ENCODE peak calls at places on chromosomes 5 and 9, in eight cellular contexts. One of them, this sample, is unnamed.
A peak's percentile ranks its signal among the peaks of the same experiment; 100 is the strongest.

GRCh38 chr5:111829701-111830100 is 72.7 kb upstream of the NREP start:
- DNase-seq in cardiac muscle cell: peak; percentile 60
- DNase-seq in fibroblast of mammary gland: peak; percentile 94
- DNase-seq in nephron progenitor cell: no peak
- DNase-seq in OCI-LY7: no peak
- DNase-seq in cardiac fibroblast: peak; percentile 67
- DNase-seq in H9: no peak
- DNase-seq in psoas muscle: no peak
- DNase-seq in this sample: no peak

GRCh38 chr5:151319334-151319733 is 15.8 kb upstream of the SLC36A3 start:
- DNase-seq in cardiac muscle cell: peak; percentile 51
- DNase-seq in fibroblast of mammary gland: peak; percentile 14
- DNase-seq in nephron progenitor cell: peak; percentile 10
- DNase-seq in OCI-LY7: peak; percentile 65
- DNase-seq in cardiac fibroblast: peak; percentile 52
- DNase-seq in H9: peak; percentile 43
- DNase-seq in psoas muscle: no peak
- DNase-seq in this sample: no peak

GRCh38 chr5:123752576-123752975 is 240.6 kb downstream of the CSNK1G3 start:
- DNase-seq in cardiac muscle cell: peak; percentile 83
- DNase-seq in fibroblast of mammary gland: peak; percentile 91
- DNase-seq in nephron progenitor cell: no peak
- DNase-seq in OCI-LY7: no peak
- DNase-seq in cardiac fibroblast: peak; percentile 73
- DNase-seq in H9: no peak
- DNase-seq in psoas muscle: no peak
- DNase-seq in this sample: no peak

GRCh38 chr5:78698218-78698751 is 49.7 kb upstream of the LHFPL2 start:
- DNase-seq in cardiac muscle cell: peak; percentile 87
- DNase-seq in fibroblast of mammary gland: peak; percentile 71
- DNase-seq in nephron progenitor cell: no peak
- DNase-seq in OCI-LY7: no peak
- DNase-seq in cardiac fibroblast: peak; percentile 88
- DNase-seq in H9: no peak
- DNase-seq in psoas muscle: peak; percentile 40
- DNase-seq in this sample: no peak

GRCh38 chr5:109199294-109199693 is 210.5 kb downstream of the PJA2 start:
- DNase-seq in cardiac muscle cell: peak; percentile 10
- DNase-seq in fibroblast of mammary gland: no peak
- DNase-seq in nephron progenitor cell: no peak
- DNase-seq in OCI-LY7: no peak
- DNase-seq in cardiac fibroblast: no peak
- DNase-seq in H9: no peak
- DNase-seq in psoas muscle: no peak
- DNase-seq in this sample: no peak

GRCh38 chr5:1009359-1010180 is 968 bp downstream of the NKD2 start:
- DNase-seq in cardiac muscle cell: no peak
- DNase-seq in fibroblast of mammary gland: no peak
- DNase-seq in nephron progenitor cell: peak; percentile 42
- DNase-seq in OCI-LY7: no peak
- DNase-seq in cardiac fibroblast: no peak
- DNase-seq in H9: no peak
- DNase-seq in psoas muscle: peak; percentile 12
- DNase-seq in this sample: peak; percentile 22

GRCh38 chr5:5235685-5236084 is 95.6 kb downstream of the ADAMTS16 start:
- DNase-seq in cardiac muscle cell: peak; percentile 0
- DNase-seq in fibroblast of mammary gland: no peak
- DNase-seq in nephron progenitor cell: no peak
- DNase-seq in OCI-LY7: no peak
- DNase-seq in cardiac fibroblast: no peak
- DNase-seq in H9: no peak
- DNase-seq in psoas muscle: no peak
- DNase-seq in this sample: no peak

GRCh38 chr9:106798021-106798799 is 64.8 kb upstream of the ZNF462 start:
- DNase-seq in cardiac muscle cell: no peak
- DNase-seq in fibroblast of mammary gland: no peak
- DNase-seq in nephron progenitor cell: no peak
- DNase-seq in OCI-LY7: no peak
- DNase-seq in cardiac fibroblast: no peak
- DNase-seq in H9: no peak
- DNase-seq in psoas muscle: no peak
- DNase-seq in this sample: peak; percentile 14

GRCh38 chr5:119212666-119213065 is 141.8 kb downstream of the DMXL1 start:
- DNase-seq in cardiac muscle cell: no peak
- DNase-seq in fibroblast of mammary gland: no peak
- DNase-seq in nephron progenitor cell: no peak
- DNase-seq in OCI-LY7: no peak
- DNase-seq in cardiac fibroblast: no peak
- DNase-seq in H9: no peak
- DNase-seq in psoas muscle: no peak
- DNase-seq in this sample: no peak

GRCh38 chr9:121564861-121565260 is 65.2 kb upstream of the GGTA1 start:
- DNase-seq in cardiac muscle cell: no peak
- DNase-seq in fibroblast of mammary gland: no peak
- DNase-seq in nephron progenitor cell: no peak
- DNase-seq in OCI-LY7: no peak
- DNase-seq in cardiac fibroblast: no peak
- DNase-seq in H9: no peak
- DNase-seq in psoas muscle: no peak
- DNase-seq in this sample: no peak

GRCh38 chr9:95773061-95773433 is 102.4 kb upstream of the ERCC6L2 start:
- DNase-seq in cardiac muscle cell: peak; percentile 80
- DNase-seq in fibroblast of mammary gland: no peak
- DNase-seq in nephron progenitor cell: no peak
- DNase-seq in OCI-LY7: no peak
- DNase-seq in cardiac fibroblast: peak; percentile 67
- DNase-seq in H9: no peak
- DNase-seq in psoas muscle: no peak
- DNase-seq in this sample: no peak

GRCh38 chr9:122213102-122213588 is 15.6 kb downstream of the LHX6 start:
- DNase-seq in cardiac muscle cell: no peak
- DNase-seq in fibroblast of mammary gland: no peak
- DNase-seq in nephron progenitor cell: no peak
- DNase-seq in OCI-LY7: no peak
- DNase-seq in cardiac fibroblast: no peak
- DNase-seq in H9: no peak
- DNase-seq in psoas muscle: no peak
- DNase-seq in this sample: no peak

GRCh38 chr5:100896054-100896453 is 7.0 kb downstream of the ST8SIA4 start:
- DNase-seq in cardiac muscle cell: no peak
- DNase-seq in fibroblast of mammary gland: no peak
- DNase-seq in nephron progenitor cell: no peak
- DNase-seq in OCI-LY7: no peak
- DNase-seq in cardiac fibroblast: no peak
- DNase-seq in H9: no peak
- DNase-seq in psoas muscle: no peak
- DNase-seq in this sample: no peak
- TF ChIP-seq CTCF in cardiac muscle cell: no peak
- TF ChIP-seq CTCF in fibroblast of mammary gland: no peak
- TF ChIP-seq CTCF in nephron progenitor cell: no peak
- TF ChIP-seq CTCF in OCI-LY7: no peak
- TF ChIP-seq CTCF in cardiac fibroblast: no peak
- TF ChIP-seq CTCF in H9: no peak
- TF ChIP-seq CTCF in psoas muscle: no peak
- TF ChIP-seq CTCF in this sample: no peak

DNA sequence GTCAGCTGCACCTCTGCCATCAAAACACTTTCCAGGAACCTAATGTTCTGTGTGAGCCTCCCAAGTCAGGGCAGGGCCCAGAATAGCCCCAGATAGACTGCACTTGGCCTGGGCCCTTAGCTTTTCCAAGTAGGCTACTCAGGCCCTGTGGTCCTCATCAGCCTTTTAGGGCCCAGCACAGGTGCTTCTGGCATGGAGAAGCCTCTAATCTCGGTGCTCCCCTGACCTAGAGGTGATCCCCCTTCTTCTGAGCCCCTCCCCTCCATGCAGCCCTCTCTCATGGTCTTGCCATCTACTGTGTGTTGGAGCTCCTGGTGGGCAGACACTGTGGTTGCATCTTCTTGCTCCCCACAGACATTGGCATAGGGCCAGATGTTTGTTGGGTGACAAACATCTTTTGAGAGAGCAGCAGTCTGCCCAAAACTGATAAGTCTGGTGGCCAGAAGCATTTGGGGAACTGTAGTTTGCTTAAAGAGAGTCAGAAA is 28.1 kb downstream of the FRMPD1 start:
- DNase-seq in cardiac muscle cell: no peak
- DNase-seq in fibroblast of mammary gland: peak; percentile 12
- DNase-seq in nephron progenitor cell: no peak
- DNase-seq in OCI-LY7: no peak
- DNase-seq in cardiac fibroblast: no peak
- DNase-seq in H9: no peak
- DNase-seq in psoas muscle: no peak
- DNase-seq in this sample: no peak
- TF ChIP-seq CTCF in cardiac muscle cell: no peak
- TF ChIP-seq CTCF in fibroblast of mammary gland: no peak
- TF ChIP-seq CTCF in nephron progenitor cell: no peak
- TF ChIP-seq CTCF in OCI-LY7: no peak
- TF ChIP-seq CTCF in cardiac fibroblast: no peak
- TF ChIP-seq CTCF in H9: no peak
- TF ChIP-seq CTCF in psoas muscle: no peak
- TF ChIP-seq CTCF in this sample: no peak

GRCh38 chr9:109857337-109857736 is 77.3 kb downstream of the PALM2AKAP2 start:
- DNase-seq in cardiac muscle cell: no peak
- DNase-seq in fibroblast of mammary gland: no peak
- DNase-seq in nephron progenitor cell: no peak
- DNase-seq in OCI-LY7: no peak
- DNase-seq in cardiac fibroblast: no peak
- DNase-seq in H9: no peak
- DNase-seq in psoas muscle: no peak
- DNase-seq in this sample: no peak

GRCh38 chr9:109852561-109852960 is 72.6 kb downstream of the PALM2AKAP2 start:
- DNase-seq in cardiac muscle cell: peak; percentile 11
- DNase-seq in fibroblast of mammary gland: peak; percentile 33
- DNase-seq in nephron progenitor cell: no peak
- DNase-seq in OCI-LY7: no peak
- DNase-seq in cardiac fibroblast: peak; percentile 11
- DNase-seq in H9: no peak
- DNase-seq in psoas muscle: no peak
- DNase-seq in this sample: no peak

GRCh38 chr9:109856785-109857184 is 76.8 kb downstream of the PALM2AKAP2 start:
- DNase-seq in cardiac muscle cell: peak; percentile 50
- DNase-seq in fibroblast of mammary gland: no peak
- DNase-seq in nephron progenitor cell: peak; percentile 4
- DNase-seq in OCI-LY7: no peak
- DNase-seq in cardiac fibroblast: peak; percentile 73
- DNase-seq in H9: peak; percentile 35
- DNase-seq in psoas muscle: peak; percentile 53
- DNase-seq in this sample: no peak

GRCh38 chr9:109859447-109859846 is 79.4 kb downstream of the PALM2AKAP2 start:
- DNase-seq in cardiac muscle cell: no peak
- DNase-seq in fibroblast of mammary gland: no peak
- DNase-seq in nephron progenitor cell: no peak
- DNase-seq in OCI-LY7: no peak
- DNase-seq in cardiac fibroblast: no peak
- DNase-seq in H9: no peak
- DNase-seq in psoas muscle: no peak
- DNase-seq in this sample: no peak

DNA sequence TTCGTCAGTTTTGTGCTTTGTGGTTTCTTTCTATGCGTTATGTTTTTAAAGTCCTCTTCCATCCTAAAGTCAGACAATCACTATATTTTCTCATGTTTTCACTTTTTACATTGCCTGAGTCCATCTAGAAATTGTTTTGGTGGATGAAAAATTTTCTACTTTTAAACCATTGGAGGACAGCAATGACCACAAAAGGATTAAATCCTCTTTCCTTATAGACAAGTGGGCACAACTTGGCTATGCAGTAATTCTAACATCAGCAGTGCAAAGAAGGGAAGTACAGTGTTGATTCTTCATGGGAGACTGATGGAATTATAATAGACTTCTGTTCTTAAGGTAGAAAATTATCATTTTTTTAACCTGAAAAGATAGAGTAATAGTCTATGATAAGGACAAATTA is 75.5 kb downstream of the PALM2AKAP2 start:
- DNase-seq in cardiac muscle cell: no peak
- DNase-seq in fibroblast of mammary gland: no peak
- DNase-seq in nephron progenitor cell: no peak
- DNase-seq in OCI-LY7: no peak
- DNase-seq in cardiac fibroblast: no peak
- DNase-seq in H9: no peak
- DNase-seq in psoas muscle: no peak
- DNase-seq in this sample: no peak
- TF ChIP-seq CTCF in cardiac muscle cell: no peak
- TF ChIP-seq CTCF in fibroblast of mammary gland: no peak
- TF ChIP-seq CTCF in nephron progenitor cell: no peak
- TF ChIP-seq CTCF in OCI-LY7: no peak
- TF ChIP-seq CTCF in cardiac fibroblast: no peak
- TF ChIP-seq CTCF in H9: no peak
- TF ChIP-seq CTCF in psoas muscle: no peak
- TF ChIP-seq CTCF in this sample: no peak

DNA sequence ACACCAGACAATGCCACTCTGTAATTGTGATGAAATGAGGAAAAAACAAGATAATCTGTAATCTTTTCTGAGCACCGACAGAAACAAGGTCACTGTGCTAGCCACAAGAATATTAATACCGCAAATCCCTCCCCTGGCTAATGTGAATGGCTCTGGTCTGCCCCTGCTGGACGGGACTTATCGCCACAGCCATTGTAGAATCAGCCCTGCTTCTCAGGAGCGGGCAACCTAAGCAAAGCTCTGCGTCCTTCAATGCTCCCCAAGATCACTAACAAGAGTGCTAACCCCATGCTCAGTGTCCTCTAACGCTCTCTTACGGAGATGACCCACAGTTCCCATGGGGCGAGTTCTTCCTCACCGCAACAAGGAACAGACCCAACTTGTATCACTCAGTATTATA is 42.7 kb downstream of the OR2V1 start:
- DNase-seq in cardiac muscle cell: no peak
- DNase-seq in fibroblast of mammary gland: no peak
- DNase-seq in nephron progenitor cell: no peak
- DNase-seq in OCI-LY7: peak; percentile 54
- DNase-seq in cardiac fibroblast: no peak
- DNase-seq in H9: peak; percentile 76
- DNase-seq in psoas muscle: no peak
- DNase-seq in this sample: no peak
- TF ChIP-seq CTCF in cardiac muscle cell: peak; percentile 25
- TF ChIP-seq CTCF in fibroblast of mammary gland: peak; percentile 50
- TF ChIP-seq CTCF in nephron progenitor cell: peak; percentile 41
- TF ChIP-seq CTCF in OCI-LY7: peak; percentile 75
- TF ChIP-seq CTCF in cardiac fibroblast: peak; percentile 41
- TF ChIP-seq CTCF in H9: peak; percentile 77
- TF ChIP-seq CTCF in psoas muscle: no peak
- TF ChIP-seq CTCF in this sample: peak; percentile 42

GRCh38 chr9:101593345-101593744 is 1.4 kb downstream of the PPP3R2 start:
- DNase-seq in cardiac muscle cell: no peak
- DNase-seq in fibroblast of mammary gland: no peak
- DNase-seq in nephron progenitor cell: no peak
- DNase-seq in OCI-LY7: no peak
- DNase-seq in cardiac fibroblast: no peak
- DNase-seq in H9: no peak
- DNase-seq in psoas muscle: no peak
- DNase-seq in this sample: no peak
- TF ChIP-seq CTCF in cardiac muscle cell: no peak
- TF ChIP-seq CTCF in fibroblast of mammary gland: no peak
- TF ChIP-seq CTCF in nephron progenitor cell: no peak
- TF ChIP-seq CTCF in OCI-LY7: peak; percentile 22
- TF ChIP-seq CTCF in cardiac fibroblast: no peak
- TF ChIP-seq CTCF in H9: peak; percentile 27
- TF ChIP-seq CTCF in psoas muscle: no peak
- TF ChIP-seq CTCF in this sample: no peak

This sample was measured in glutamatergic neuron.